ENCODE peak calls at places on chromosomes 16 and 17, in six cellular contexts. One of them, this sample, is unnamed.

GRCh38 chr17:17200831-17201230 is 5.3 kb downstream of the PLD6 start:
- DNase-seq in HS-5: no peak
- DNase-seq in GM03348: no peak
- DNase-seq in stimulated activated naive CD4-positive, alpha-beta T cell: no peak
- DNase-seq in AG08396: no peak
- DNase-seq in NCI-H2171: no peak
- DNase-seq in this sample: no peak

GRCh38 chr16:89096768-89097527 is 3.3 kb downstream of the ACSF3 start:
- DNase-seq in stimulated activated naive CD4-positive, alpha-beta T cell: peak
- DNase-seq in NCI-H2171: no peak
- DNase-seq in HS-5: no peak
- DNase-seq in GM03348: no peak
- DNase-seq in AG08396: no peak
- DNase-seq in this sample: no peak

GRCh38 chr17:64147110-64148016 is 17.4 kb upstream of the ERN1 start:
- DNase-seq in NCI-H2171: no peak
- DNase-seq in AG08396: no peak
- DNase-seq in GM03348: no peak
- DNase-seq in HS-5: no peak
- DNase-seq in stimulated activated naive CD4-positive, alpha-beta T cell: no peak
- DNase-seq in this sample: no peak

GRCh38 chr17:62703776-62704380 is 76.4 kb downstream of the MRC2 start:
- DNase-seq in AG08396: peak
- DNase-seq in GM03348: peak
- DNase-seq in stimulated activated naive CD4-positive, alpha-beta T cell: peak
- DNase-seq in HS-5: no peak
- DNase-seq in NCI-H2171: peak
- DNase-seq in this sample: peak

GRCh38 chr16:88686062-88686438 is 257 bp downstream of the SNAI3 start:
- DNase-seq in GM03348: peak
- DNase-seq in NCI-H2171: peak
- DNase-seq in AG08396: peak
- DNase-seq in stimulated activated naive CD4-positive, alpha-beta T cell: peak
- DNase-seq in HS-5: no peak
- DNase-seq in this sample: peak

GRCh38 chr17:41521574-41522261 is 3.0 kb upstream of the KRT15 start:
- DNase-seq in HS-5: peak
- DNase-seq in AG08396: peak
- DNase-seq in GM03348: peak
- DNase-seq in stimulated activated naive CD4-positive, alpha-beta T cell: no peak
- DNase-seq in NCI-H2171: no peak
- DNase-seq in this sample: peak

GRCh38 chr16:78177927-78178326 is 78.5 kb downstream of the WWOX start:
- DNase-seq in HS-5: no peak
- DNase-seq in GM03348: no peak
- DNase-seq in NCI-H2171: no peak
- DNase-seq in AG08396: no peak
- DNase-seq in stimulated activated naive CD4-positive, alpha-beta T cell: no peak
- DNase-seq in this sample: no peak

GRCh38 chr17:9805769-9806168 is 14.4 kb upstream of the DHRS7C start:
- DNase-seq in stimulated activated naive CD4-positive, alpha-beta T cell: no peak
- DNase-seq in AG08396: no peak
- DNase-seq in GM03348: no peak
- DNase-seq in HS-5: no peak
- DNase-seq in NCI-H2171: no peak
- DNase-seq in this sample: no peak

GRCh38 chr16:69567031-69567680 is 1.4 kb downstream of the NFAT5 start:
- DNase-seq in AG08396: peak
- DNase-seq in NCI-H2171: peak
- DNase-seq in HS-5: no peak
- DNase-seq in stimulated activated naive CD4-positive, alpha-beta T cell: peak
- DNase-seq in GM03348: no peak
- DNase-seq in this sample: no peak

GRCh38 chr17:66964083-66964771 is at the start of gene CACNG4:
- DNase-seq in stimulated activated naive CD4-positive, alpha-beta T cell: no peak
- DNase-seq in AG08396: no peak
- DNase-seq in NCI-H2171: peak
- DNase-seq in GM03348: no peak
- DNase-seq in HS-5: no peak
- DNase-seq in this sample: no peak

GRCh38 chr16:1150511-1150982 is 2.4 kb upstream of the CACNA1H start:
- DNase-seq in stimulated activated naive CD4-positive, alpha-beta T cell: no peak
- DNase-seq in GM03348: peak
- DNase-seq in NCI-H2171: no peak
- DNase-seq in AG08396: no peak
- DNase-seq in HS-5: no peak
- DNase-seq in this sample: no peak

GRCh38 chr16:50558913-50559312 is 10.7 kb downstream of the NKD1 start:
- DNase-seq in NCI-H2171: no peak
- DNase-seq in stimulated activated naive CD4-positive, alpha-beta T cell: no peak
- DNase-seq in AG08396: no peak
- DNase-seq in HS-5: no peak
- DNase-seq in GM03348: no peak
- DNase-seq in this sample: no peak

GRCh38 chr16:50509521-50510341 is 38.5 kb upstream of the NKD1 start:
- DNase-seq in stimulated activated naive CD4-positive, alpha-beta T cell: peak
- DNase-seq in HS-5: no peak
- DNase-seq in GM03348: peak
- DNase-seq in AG08396: peak
- DNase-seq in NCI-H2171: no peak
- DNase-seq in this sample: no peak

GRCh38 chr17:76968707-76969597 is 100.7 kb downstream of the MGAT5B start:
- DNase-seq in AG08396: no peak
- DNase-seq in GM03348: no peak
- DNase-seq in stimulated activated naive CD4-positive, alpha-beta T cell: peak
- DNase-seq in NCI-H2171: peak
- DNase-seq in HS-5: no peak
- DNase-seq in this sample: peak

GRCh38 chr17:4576729-4577322 is 7.5 kb upstream of the SMTNL2 start:
- DNase-seq in AG08396: no peak
- DNase-seq in NCI-H2171: no peak
- DNase-seq in GM03348: no peak
- DNase-seq in HS-5: no peak
- DNase-seq in stimulated activated naive CD4-positive, alpha-beta T cell: no peak
- DNase-seq in this sample: no peak

GRCh38 chr17:66292351-66292750 is 10.1 kb upstream of the PRKCA start:
- DNase-seq in AG08396: no peak
- DNase-seq in stimulated activated naive CD4-positive, alpha-beta T cell: no peak
- DNase-seq in NCI-H2171: no peak
- DNase-seq in GM03348: no peak
- DNase-seq in HS-5: no peak
- DNase-seq in this sample: no peak

GRCh38 chr17:21008992-21009671 is 33.7 kb downstream of the USP22 start:
- DNase-seq in GM03348: no peak
- DNase-seq in stimulated activated naive CD4-positive, alpha-beta T cell: no peak
- DNase-seq in AG08396: no peak
- DNase-seq in NCI-H2171: no peak
- DNase-seq in HS-5: no peak
- DNase-seq in this sample: no peak

GRCh38 chr17:77489898-77490265 is 349.1 kb downstream of the SEC14L1 start:
- DNase-seq in HS-5: no peak
- DNase-seq in stimulated activated naive CD4-positive, alpha-beta T cell: no peak
- DNase-seq in GM03348: peak
- DNase-seq in NCI-H2171: no peak
- DNase-seq in AG08396: no peak
- DNase-seq in this sample: peak

GRCh38 chr16:56477096-56477878 is 25.9 kb downstream of the OGFOD1 start:
- DNase-seq in GM03348: peak
- DNase-seq in NCI-H2171: no peak
- DNase-seq in AG08396: peak
- DNase-seq in HS-5: peak
- DNase-seq in stimulated activated naive CD4-positive, alpha-beta T cell: no peak
- DNase-seq in this sample: no peak

GRCh38 chr17:56908061-56908542 is 5.7 kb downstream of the TRIM25 start:
- DNase-seq in NCI-H2171: no peak
- DNase-seq in GM03348: no peak
- DNase-seq in HS-5: no peak
- DNase-seq in AG08396: no peak
- DNase-seq in stimulated activated naive CD4-positive, alpha-beta T cell: no peak
- DNase-seq in this sample: peak

GRCh38 chr17:17811381-17812210 is 25.2 kb downstream of the SREBF1 start:
- DNase-seq in NCI-H2171: no peak
- DNase-seq in stimulated activated naive CD4-positive, alpha-beta T cell: no peak
- DNase-seq in GM03348: no peak
- DNase-seq in HS-5: no peak
- DNase-seq in AG08396: no peak
- DNase-seq in this sample: no peak

GRCh38 chr17:60139438-60140285 is 10.1 kb upstream of the CA4 start:
- DNase-seq in GM03348: peak
- DNase-seq in stimulated activated naive CD4-positive, alpha-beta T cell: peak
- DNase-seq in AG08396: peak
- DNase-seq in HS-5: no peak
- DNase-seq in NCI-H2171: no peak
- DNase-seq in this sample: peak

GRCh38 chr17:1730345-1731193 is 6.1 kb downstream of the WDR81 start:
- DNase-seq in NCI-H2171: no peak
- DNase-seq in GM03348: no peak
- DNase-seq in stimulated activated naive CD4-positive, alpha-beta T cell: no peak
- DNase-seq in HS-5: no peak
- DNase-seq in AG08396: peak
- DNase-seq in this sample: peak

GRCh38 chr16:5633845-5634440 is 536.3 kb upstream of the EEF2KMT start:
- DNase-seq in AG08396: peak
- DNase-seq in HS-5: no peak
- DNase-seq in NCI-H2171: peak
- DNase-seq in stimulated activated naive CD4-positive, alpha-beta T cell: no peak
- DNase-seq in GM03348: peak
- DNase-seq in this sample: no peak

GRCh38 chr16:55476625-55477533 is 2.1 kb upstream of the MMP2 start:
- DNase-seq in NCI-H2171: no peak
- DNase-seq in HS-5: no peak
- DNase-seq in stimulated activated naive CD4-positive, alpha-beta T cell: no peak
- DNase-seq in GM03348: no peak
- DNase-seq in AG08396: no peak
- DNase-seq in this sample: no peak

GRCh38 chr17:68533887-68534700 is 21.9 kb downstream of the PRKAR1A start:
- DNase-seq in HS-5: no peak
- DNase-seq in NCI-H2171: no peak
- DNase-seq in AG08396: no peak
- DNase-seq in GM03348: peak
- DNase-seq in stimulated activated naive CD4-positive, alpha-beta T cell: no peak
- DNase-seq in this sample: no peak

GRCh38 chr16:4393243-4393606 is 21.6 kb downstream of the VASN start:
- DNase-seq in GM03348: peak
- DNase-seq in stimulated activated naive CD4-positive, alpha-beta T cell: no peak
- DNase-seq in NCI-H2171: no peak
- DNase-seq in HS-5: no peak
- DNase-seq in AG08396: peak
- DNase-seq in this sample: peak

GRCh38 chr17:12768267-12768666 is 21.0 kb upstream of the ARHGAP44 start:
- DNase-seq in AG08396: no peak
- DNase-seq in GM03348: no peak
- DNase-seq in NCI-H2171: no peak
- DNase-seq in stimulated activated naive CD4-positive, alpha-beta T cell: no peak
- DNase-seq in HS-5: no peak
- DNase-seq in this sample: no peak

GRCh38 chr17:50589112-50589712 is 28.7 kb downstream of the CACNA1G start:
- DNase-seq in AG08396: no peak
- DNase-seq in HS-5: no peak
- DNase-seq in GM03348: no peak
- DNase-seq in NCI-H2171: no peak
- DNase-seq in stimulated activated naive CD4-positive, alpha-beta T cell: no peak
- DNase-seq in this sample: no peak

GRCh38 chr16:87263418-87264052 is 53.7 kb downstream of the C16orf95 start:
- DNase-seq in HS-5: no peak
- DNase-seq in NCI-H2171: no peak
- DNase-seq in AG08396: no peak
- DNase-seq in GM03348: no peak
- DNase-seq in stimulated activated naive CD4-positive, alpha-beta T cell: no peak
- DNase-seq in this sample: no peak

GRCh38 chr17:60141111-60142018 is 8.4 kb upstream of the CA4 start:
- DNase-seq in GM03348: no peak
- DNase-seq in NCI-H2171: no peak
- DNase-seq in stimulated activated naive CD4-positive, alpha-beta T cell: no peak
- DNase-seq in AG08396: no peak
- DNase-seq in HS-5: no peak
- DNase-seq in this sample: peak

GRCh38 chr17:42411321-42411820 is 11.7 kb downstream of the CAVIN1 start:
- DNase-seq in GM03348: no peak
- DNase-seq in AG08396: no peak
- DNase-seq in NCI-H2171: no peak
- DNase-seq in HS-5: no peak
- DNase-seq in stimulated activated naive CD4-positive, alpha-beta T cell: no peak
- DNase-seq in this sample: no peak

This sample was measured in lower lobe of right lung.